ENCODE peak calls at places on chromosomes 1 and 21, in eight cellular contexts. S is gastrocnemius medialis; T is CD8-positive, alpha-beta memory T cell; P is ovary; L is tibial artery; O is lower lobe of right lung; R is prostate gland; X is cardiac muscle cell. I is an unnamed sample.

GRCh38 chr1:93751391-93752250 is 70.0 kb upstream of the BCAR3 start:
- DNase-seq in T (no peak), S (peak; percentile 67), X (peak; percentile 87), R (peak; percentile 26), O (no peak), P (no peak), L (no peak), I (no peak)

GRCh38 chr1:93715529-93716126 is 34.0 kb upstream of the BCAR3 start:
- DNase-seq in T (no peak), R (no peak), X (peak; percentile 49), S (no peak), L (no peak), O (no peak), P (no peak), I (no peak)

GRCh38 chr1:169363046-169363756 is 4.4 kb downstream of the NME7 start:
- DNase-seq in R (no peak), L (no peak), O (no peak), X (no peak), S (no peak), P (no peak), T (peak; percentile 51), I (no peak)

GRCh38 chr1:17181785-17182464 is 23.0 kb upstream of the PADI1 start:
- DNase-seq in O (no peak), S (no peak), P (no peak), L (no peak), T (no peak), R (no peak), X (peak; percentile 29), I (no peak)

GRCh38 chr1:8739377-8739776 is 78.1 kb downstream of the RERE start:
- DNase-seq in O (no peak), L (no peak), P (no peak), X (no peak), T (no peak), S (no peak), R (no peak), I (no peak)

GRCh38 chr1:201460783-201461182 is 8.2 kb downstream of the PHLDA3 start:
- DNase-seq in L (no peak), P (no peak), R (no peak), T (no peak), S (no peak), O (no peak), X (no peak), I (no peak)

GRCh38 chr1:159936284-159936904 is 9.0 kb downstream of the IGSF9 start:
- DNase-seq in P (peak; percentile 72), L (peak; percentile 51), R (peak; percentile 62), X (peak; percentile 53), O (peak; percentile 79), T (peak; percentile 86), S (peak; percentile 43), I (no peak)

GRCh38 chr1:191641420-191642215 is 516.6 kb upstream of the RGS18 start:
- DNase-seq in T (no peak), R (no peak), L (no peak), X (no peak), S (no peak), P (no peak), O (no peak), I (no peak)

GRCh38 chr1:110875216-110875731 is 2.3 kb downstream of the CD53 start:
- DNase-seq in L (no peak), R (no peak), O (no peak), T (peak; percentile 65), P (no peak), S (no peak), X (no peak), I (no peak)

GRCh38 chr1:202122639-202123335 is at the start of gene GPR37L1:
- DNase-seq in P (no peak), S (no peak), R (no peak), L (peak; percentile 50), O (peak; percentile 76), X (peak; percentile 90), T (no peak), I (peak; percentile 73)

GRCh38 chr1:60916178-60916577 is 166.2 kb upstream of the NFIA start:
- DNase-seq in S (no peak), R (no peak), L (no peak), T (no peak), P (no peak), X (no peak), O (no peak), I (no peak)

GRCh38 chr1:244854175-244854574 is 10.2 kb downstream of the HNRNPU start:
- DNase-seq in R (no peak), X (no peak), S (no peak), O (no peak), L (no peak), P (no peak), T (no peak), I (no peak)

GRCh38 chr1:204894606-204895005 is 23.9 kb downstream of the NFASC start:
- DNase-seq in T (no peak), P (no peak), O (no peak), X (no peak), L (no peak), S (no peak), R (no peak), I (no peak)

GRCh38 chr1:244301595-244302130 is 150.0 kb downstream of the ADSS2 start:
- DNase-seq in L (no peak), X (no peak), P (no peak), S (no peak), T (no peak), O (no peak), R (no peak), I (no peak)

GRCh38 chr1:158998781-158999161 is 10.9 kb upstream of the IFI16 start:
- DNase-seq in R (peak; percentile 45), O (peak; percentile 58), T (peak; percentile 60), X (peak; percentile 64), L (peak; percentile 67), S (no peak), P (peak; percentile 70), I (no peak)

GRCh38 chr1:147072371-147073061 is 99.8 kb downstream of the PRKAB2 start:
- DNase-seq in L (no peak), P (no peak), T (no peak), X (peak; percentile 46), R (no peak), S (no peak), O (no peak), I (no peak)

GRCh38 chr1:197320991-197321531 is 53.0 kb downstream of the CRB1 start:
- DNase-seq in X (no peak), O (no peak), R (no peak), S (no peak), L (peak; percentile 22), P (no peak), T (no peak), I (no peak)

GRCh38 chr1:203491664-203492485 is 2.1 kb upstream of the OPTC start:
- DNase-seq in R (no peak), T (no peak), L (no peak), S (no peak), X (no peak), P (peak; percentile 44), O (no peak), I (no peak)

GRCh38 chr1:200739499-200740290 is 1.0 kb downstream of the CAMSAP2 start:
- DNase-seq in T (no peak), X (peak; percentile 77), S (peak; percentile 39), R (peak; percentile 23), P (peak; percentile 60), L (peak; percentile 39), O (peak; percentile 58), I (no peak)

GRCh38 chr1:25080294-25081209 is 150.5 kb upstream of the RUNX3 start:
- DNase-seq in T (peak; percentile 29), X (no peak), L (no peak), S (no peak), P (no peak), O (no peak), R (no peak), I (no peak)

GRCh38 chr21:38487906-38488639 is 10.2 kb downstream of the ERG start:
- DNase-seq in O (no peak), X (no peak), L (no peak), T (no peak), S (no peak), P (no peak), R (no peak), I (no peak)

GRCh38 chr1:177890459-177890858 is 79.4 kb downstream of the SEC16B start:
- DNase-seq in T (no peak), S (no peak), P (no peak), L (no peak), O (no peak), X (no peak), R (no peak), I (no peak)

GRCh38 chr1:186967659-186968394 is 139.1 kb downstream of the PLA2G4A start:
- DNase-seq in R (no peak), L (no peak), T (no peak), P (no peak), X (no peak), S (no peak), O (no peak), I (no peak)

GRCh38 chr1:15004396-15004795 is 149.2 kb upstream of the TMEM51 start:
- DNase-seq in R (no peak), X (no peak), S (no peak), P (no peak), T (no peak), O (no peak), L (no peak), I (no peak)

GRCh38 chr1:165890684-165891083 is 63.3 kb downstream of the UCK2 start:
- DNase-seq in L (no peak), P (no peak), R (no peak), S (no peak), T (no peak), O (no peak), X (no peak), I (no peak)
- H3K36me3 ChIP-seq in L (peaks cover 19% of the 10 kb centered on the region), P (no peaks in the 10 kb centered on the region), R (no peaks in the 10 kb centered on the region), S (no peaks in the 10 kb centered on the region), T (no peaks in the 10 kb centered on the region), O (peaks cover 14% of the 10 kb centered on the region), X (no peaks in the 10 kb centered on the region), I (peaks cover 17% of the 10 kb centered on the region)

GRCh38 chr1:151958959-151959358 is 34.7 kb downstream of the S100A10 start:
- DNase-seq in P (no peak), R (no peak), T (no peak), X (no peak), S (no peak), O (no peak), L (no peak), I (no peak)
- H3K27ac ChIP-seq in P (no peak overlapping the region), R (no peak overlapping the region), T (no peak overlapping the region), X (no peak overlapping the region), S (no peak overlapping the region), O (no peak overlapping the region), L (no peak overlapping the region), I (no peak overlapping the region)

DNA sequence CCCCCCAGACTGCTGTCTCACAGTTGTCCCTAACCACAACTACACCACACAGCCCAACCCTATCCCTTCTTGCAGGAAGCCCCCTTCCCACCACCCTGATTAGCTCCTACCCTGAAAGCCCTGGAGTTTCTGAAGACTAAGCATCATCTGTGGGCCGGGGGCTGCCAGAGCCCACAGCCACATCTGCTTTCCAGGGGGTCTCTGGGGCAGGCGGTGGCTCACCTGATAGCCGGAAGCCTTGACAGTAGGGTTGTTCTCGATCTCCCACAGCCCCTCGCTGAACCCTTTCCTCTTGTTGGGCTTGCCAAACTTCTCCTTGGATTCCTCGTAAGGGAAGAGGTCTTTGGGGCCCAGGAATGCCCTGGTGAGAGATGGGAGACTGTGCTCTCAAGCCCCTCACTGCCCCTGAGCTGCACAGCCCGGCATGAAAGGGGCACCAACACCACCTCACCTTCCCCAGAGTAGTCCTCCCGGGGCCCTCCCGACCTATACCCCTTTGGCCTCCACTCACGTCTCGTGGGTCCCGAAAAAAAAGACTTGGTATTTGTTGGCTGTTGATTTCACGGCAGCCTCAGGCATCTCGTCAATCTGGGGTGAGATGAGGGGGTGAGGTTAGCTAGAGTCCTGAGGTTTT is 4.0 kb upstream of the MRPL24 start:
- DNase-seq in P (no peak), R (no peak), X (no peak), L (no peak), S (no peak), T (peak; percentile 38), O (peak; percentile 34), I (no peak)
- H3K4me1 ChIP-seq in P (peaks cover 23% of the 10 kb centered on the region), R (peaks cover 26% of the 10 kb centered on the region), X (peaks cover 34% of the 10 kb centered on the region), L (peaks cover 49% of the 10 kb centered on the region), S (peaks cover 55% of the 10 kb centered on the region), T (peaks cover 61% of the 10 kb centered on the region), O (peaks cover 62% of the 10 kb centered on the region), I (peaks cover 19% of the 10 kb centered on the region)

GRCh38 chr1:32228771-32229170 is 6.6 kb downstream of the EIF3I start:
- DNase-seq in P (no peak), R (no peak), X (no peak), S (no peak), T (no peak), O (no peak), L (no peak), I (no peak)
- H3K36me3 ChIP-seq in P (no peaks in the 10 kb centered on the region), R (peaks cover 27% of the 10 kb centered on the region), X (peaks cover 51% of the 10 kb centered on the region), S (peaks cover 3% of the 10 kb centered on the region), T (peaks cover 35% of the 10 kb centered on the region), O (peaks cover 97% of the 10 kb centered on the region), L (peaks cover 100% of the 10 kb centered on the region), I (peaks cover 73% of the 10 kb centered on the region)

I was measured in ascending aorta.